ENCODE peak calls at places on chromosomes 5 and 9, in five cellular contexts. F is dorsolateral prefrontal cortex, D is mesendoderm, R is AG04450, K is ascending aorta. N is an unnamed sample.

GRCh38 chr5:144114571-144114970 is 55.9 kb downstream of the YIPF5 start:
- DNase-seq in F (no peak), D (no peak), R (no peak), K (no peak), N (no peak)

GRCh38 chr5:35230043-35230611 is at the start of gene PRLR:
- DNase-seq in F (no peak), D (peak), R (no peak), K (no peak), N (no peak)

GRCh38 chr9:133792721-133793470 is 54.7 kb upstream of the SARDH start:
- DNase-seq in F (peak), D (peak), R (peak), K (peak), N (no peak)

GRCh38 chr5:172007795-172008465 is 1.5 kb upstream of the FBXW11 start:
- DNase-seq in F (no peak), D (no peak), R (no peak), K (no peak), N (no peak)

GRCh38 chr5:177545487-177546261 is 8.7 kb downstream of the FAM193B start:
- DNase-seq in F (no peak), D (no peak), R (peak), K (peak), N (no peak)

GRCh38 chr9:130872058-130872453 is 24.6 kb downstream of the QRFP start:
- DNase-seq in F (no peak), D (no peak), R (no peak), K (no peak), N (no peak)

GRCh38 chr5:74310386-74310785 is 330.1 kb downstream of the ENC1 start:
- DNase-seq in F (no peak), D (no peak), R (no peak), K (no peak), N (peak)

GRCh38 chr5:115541586-115541985 is 3.0 kb downstream of the FEM1C start:
- DNase-seq in F (no peak), D (no peak), R (no peak), K (no peak), N (no peak)

GRCh38 chr5:88117546-88117945 is 151.1 kb downstream of the TMEM161B start:
- DNase-seq in F (no peak), D (no peak), R (no peak), K (no peak), N (no peak)

GRCh38 chr5:52728686-52729085 is 59.0 kb upstream of the ITGA1 start:
- DNase-seq in F (no peak), D (no peak), R (no peak), K (no peak), N (no peak)

GRCh38 chr9:16207161-16207560 is 654.3 kb downstream of the CCDC171 start:
- DNase-seq in F (no peak), D (no peak), R (no peak), K (no peak), N (no peak)

GRCh38 chr9:111483419-111483861 is 743 bp downstream of the ECPAS start:
- DNase-seq in F (peak), D (no peak), R (no peak), K (peak), N (no peak)

GRCh38 chr5:179279347-179280094 is 65.7 kb downstream of the ADAMTS2 start:
- DNase-seq in F (no peak), D (no peak), R (no peak), K (no peak), N (no peak)

GRCh38 chr9:127505396-127506116 is 54.2 kb downstream of the LRSAM1 start:
- DNase-seq in F (peak), D (peak), R (no peak), K (no peak), N (no peak)

GRCh38 chr5:153456354-153456753 is 34.1 kb upstream of the GRIA1 start:
- DNase-seq in F (no peak), D (peak), R (no peak), K (no peak), N (no peak)

GRCh38 chr9:13550519-13550918 is 271.0 kb upstream of the MPDZ start:
- DNase-seq in F (no peak), D (no peak), R (no peak), K (no peak), N (no peak)

GRCh38 chr9:37197158-37198033 is 77.0 kb downstream of the ZCCHC7 start:
- DNase-seq in F (no peak), D (peak), R (no peak), K (no peak), N (peak)

GRCh38 chr9:7103382-7104170 is 345.8 kb downstream of the KDM4C start:
- DNase-seq in F (no peak), D (peak), R (no peak), K (no peak), N (peak)

GRCh38 chr5:28012538-28012937 is 974.2 kb upstream of the CDH9 start:
- DNase-seq in F (no peak), D (no peak), R (no peak), K (no peak), N (no peak)

GRCh38 chr5:134247411-134247810 is 21.5 kb upstream of the PPP2CA start:
- DNase-seq in F (no peak), D (peak), R (peak), K (no peak), N (no peak)

GRCh38 chr9:136012651-136013050 is 51.5 kb upstream of the UBAC1 start:
- DNase-seq in F (peak), D (no peak), R (no peak), K (no peak), N (no peak)

GRCh38 chr9:106920091-106920490 is 57.1 kb downstream of the ZNF462 start:
- DNase-seq in F (no peak), D (no peak), R (no peak), K (no peak), N (no peak)
- H3K27ac ChIP-seq in F (peak), D (no peak), R (no peak), K (no peak), N (peak)

DNA sequence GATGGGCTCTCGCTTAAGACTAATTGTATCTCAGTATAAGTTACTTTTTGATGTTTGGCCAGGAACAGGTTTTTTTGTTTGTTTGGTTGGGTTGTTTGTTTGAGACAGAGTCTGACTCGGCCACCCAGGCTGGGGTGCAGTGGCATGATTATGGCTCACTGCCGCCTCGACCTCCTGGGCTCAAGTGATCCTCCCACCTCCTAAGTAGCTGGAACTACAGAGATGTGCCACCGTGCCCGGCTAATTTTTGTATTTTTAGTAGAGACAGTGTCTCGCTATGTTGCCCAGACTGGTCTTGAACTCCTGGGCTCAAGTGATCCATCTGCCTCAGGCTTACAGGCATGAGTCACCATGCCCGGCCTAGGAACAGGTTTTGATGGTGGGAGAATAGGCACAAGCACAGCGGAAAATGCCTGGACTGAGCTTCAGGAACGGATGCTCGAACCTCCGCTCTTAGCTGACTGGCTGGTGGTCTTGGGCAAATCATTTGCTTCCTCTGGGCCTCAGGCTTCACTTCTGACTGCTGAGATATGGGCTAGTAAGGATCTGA is 11.4 kb upstream of the SYNPO start:
- DNase-seq in F (no peak), D (no peak), R (no peak), K (no peak), N (no peak)
- H3K27ac ChIP-seq in F (peak), D (no peak), R (no peak), K (peak), N (no peak)

DNA sequence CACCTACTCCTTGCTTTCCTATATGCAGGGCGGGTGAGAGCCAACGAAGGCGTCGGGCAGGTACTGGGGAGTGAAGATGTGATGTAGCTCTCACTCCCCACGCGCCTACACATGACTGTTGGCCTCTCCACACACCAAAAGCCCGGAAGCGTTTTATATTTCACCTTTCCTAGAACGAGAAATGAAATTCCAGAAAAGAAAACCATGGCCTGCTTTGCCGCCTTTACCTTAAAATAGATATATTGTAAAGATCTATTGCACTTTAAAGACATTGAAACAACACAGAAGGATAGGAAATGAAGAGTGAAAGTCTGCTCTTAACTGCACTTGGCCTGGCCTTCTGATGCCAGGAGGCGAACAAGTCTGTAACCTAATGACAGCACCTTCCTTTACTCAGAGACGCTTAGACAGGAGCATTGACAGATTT is 6.7 kb downstream of the PRDM6 start:
- DNase-seq in F (no peak), D (no peak), R (no peak), K (no peak), N (no peak)
- H3K27ac ChIP-seq in F (no peak), D (no peak), R (no peak), K (peak), N (no peak)

GRCh38 chr9:68740561-68740960 is 35.5 kb downstream of the PIP5K1B start:
- DNase-seq in F (no peak), D (no peak), R (no peak), K (no peak), N (peak)
- H3K27ac ChIP-seq in F (no peak), D (no peak), R (no peak), K (no peak), N (peak)

GRCh38 chr9:124776613-124776951 is 351 bp upstream of the OLFML2A start:
- DNase-seq in F (no peak), D (no peak), R (no peak), K (no peak), N (no peak)
- H3K27ac ChIP-seq in F (no peak), D (no peak), R (no peak), K (no peak), N (no peak)

GRCh38 chr9:123390337-123391135 is 34.5 kb downstream of the CRB2 start:
- DNase-seq in F (no peak), D (no peak), R (no peak), K (no peak), N (no peak)

GRCh38 chr9:123391233-123391632 is 35.2 kb downstream of the CRB2 start:
- DNase-seq in F (no peak), D (no peak), R (no peak), K (no peak), N (no peak)

GRCh38 chr9:123387686-123388085 is 31.7 kb downstream of the CRB2 start:
- DNase-seq in F (no peak), D (no peak), R (no peak), K (no peak), N (no peak)

GRCh38 chr9:123389070-123389469 is 33.1 kb downstream of the CRB2 start:
- DNase-seq in F (no peak), D (no peak), R (no peak), K (no peak), N (no peak)

DNA sequence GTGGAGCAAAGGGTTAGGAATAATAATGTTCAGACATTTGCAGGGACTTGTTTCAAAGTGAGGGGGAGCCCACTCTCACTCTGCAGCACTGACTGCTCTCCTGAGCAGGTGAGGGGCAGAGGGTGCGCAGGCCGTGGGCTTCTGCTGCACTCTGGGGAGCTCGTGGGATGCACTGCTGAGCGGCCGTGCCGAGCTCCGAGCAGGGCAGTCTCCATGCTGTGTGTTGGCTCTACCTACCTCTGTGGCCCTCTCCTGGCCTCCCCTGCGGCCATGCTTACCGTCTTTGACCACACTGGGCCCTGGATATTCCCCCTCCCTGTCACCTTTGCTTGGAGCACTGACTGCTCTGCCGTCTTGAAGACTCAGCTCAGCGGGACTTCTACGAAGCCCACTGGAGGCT is 33.7 kb downstream of the CRB2 start:
- DNase-seq in F (no peak), D (no peak), R (no peak), K (no peak), N (no peak)
- H3K27ac ChIP-seq in F (no peak), D (no peak), R (no peak), K (no peak), N (no peak)

GRCh38 chr5:137891849-137892248 is 2.6 kb downstream of the PKD2L2 start:
- DNase-seq in F (no peak), D (no peak), R (no peak), K (no peak), N (no peak)
- H3K27ac ChIP-seq in F (no peak), D (no peak), R (no peak), K (no peak), N (no peak)

GRCh38 chr9:126158591-126159519 is 167.8 kb upstream of the MVB12B start:
- DNase-seq in F (no peak), D (no peak), R (no peak), K (no peak), N (no peak)
- H3K27ac ChIP-seq in F (no peak), D (no peak), R (no peak), K (no peak), N (no peak)

GRCh38 chr5:66518052-66518451 is 78.1 kb upstream of the MAST4 start:
- DNase-seq in F (no peak), D (no peak), R (no peak), K (no peak), N (no peak)

GRCh38 chr5:66516535-66516934 is 79.7 kb upstream of the MAST4 start:
- DNase-seq in F (no peak), D (no peak), R (no peak), K (no peak), N (no peak)

GRCh38 chr5:66518753-66519152 is 77.4 kb upstream of the MAST4 start:
- DNase-seq in F (no peak), D (no peak), R (no peak), K (no peak), N (no peak)

GRCh38 chr5:66515209-66515608 is 81.0 kb upstream of the MAST4 start:
- DNase-seq in F (no peak), D (no peak), R (no peak), K (no peak), N (no peak)

GRCh38 chr5:66517361-66517760 is 78.8 kb upstream of the MAST4 start:
- DNase-seq in F (no peak), D (no peak), R (no peak), K (no peak), N (no peak)
- H3K27ac ChIP-seq in F (no peak), D (no peak), R (no peak), K (no peak), N (no peak)

N was measured in epithelial cell of prostate.